ENCODE peak calls at places on chromosomes 16 and 17, in nine cellular contexts. M is HTR-8/SVneo; Z is GM23338; O is fibroblast of lung; T is stimulated activated CD4-positive, alpha-beta T cell treated with anti-CD3 and anti-CD28 coated beads, Interleukin-2, amount 100 ng/mL, for 4 hours; V is T-helper 17 cell; S is heart right ventricle; P is heart left ventricle; L is bronchial epithelial cell. U is an unnamed sample.

GRCh38 chr16:2803545-2804195 is 5.4 kb downstream of the PRSS41 start:
- DNase-seq in M (no peak), Z (no peak), O (no peak), T (no peak), V (no peak), S (no peak), P (no peak), L (no peak), U (no peak)

GRCh38 chr17:73389411-73389810 is 77.6 kb upstream of the CDC42EP4 start:
- DNase-seq in M (no peak), Z (no peak), O (no peak), T (no peak), V (no peak), S (no peak), P (no peak), L (no peak), U (no peak)

GRCh38 chr16:47064775-47065174 is 79.0 kb downstream of the NETO2 start:
- DNase-seq in M (no peak), Z (peak; percentile 14), O (no peak), T (no peak), V (no peak), S (no peak), P (no peak), L (no peak), U (no peak)

GRCh38 chr17:30336369-30337171 is 2.7 kb upstream of the TMIGD1 start:
- DNase-seq in M (peak; percentile 44), Z (peak; percentile 88), O (peak; percentile 36), T (peak; percentile 43), V (peak; percentile 54), S (peak; percentile 9), P (no peak), L (peak; percentile 68), U (no peak)

GRCh38 chr17:17507465-17508011 is 11.3 kb upstream of the RASD1 start:
- DNase-seq in M (no peak), Z (no peak), O (no peak), T (no peak), V (no peak), S (no peak), P (no peak), L (no peak), U (no peak)

GRCh38 chr16:76114681-76115080 is 162.5 kb upstream of the CNTNAP4 start:
- DNase-seq in M (no peak), Z (no peak), O (no peak), T (no peak), V (no peak), S (no peak), P (no peak), L (no peak), U (no peak)

GRCh38 chr16:81469710-81470481 is 25.3 kb downstream of the CMIP start:
- DNase-seq in M (no peak), Z (no peak), O (no peak), T (no peak), V (no peak), S (no peak), P (no peak), L (no peak), U (no peak)

GRCh38 chr17:58308985-58309917 is 19.3 kb downstream of the TSPOAP1 start:
- DNase-seq in M (no peak), Z (no peak), O (no peak), T (no peak), V (no peak), S (no peak), P (no peak), L (no peak), U (no peak)

GRCh38 chr16:74107795-74108610 is 188.6 kb upstream of the PSMD7 start:
- DNase-seq in M (peak; percentile 29), Z (peak; percentile 87), O (no peak), T (no peak), V (no peak), S (peak; percentile 13), P (no peak), L (peak; percentile 76), U (no peak)

GRCh38 chr17:36938566-36939058 is 1.3 kb downstream of the LHX1 start:
- DNase-seq in M (no peak), Z (no peak), O (no peak), T (no peak), V (no peak), S (no peak), P (no peak), L (no peak), U (no peak)

GRCh38 chr16:69481901-69482341 is 57.5 kb downstream of the CYB5B start:
- DNase-seq in M (no peak), Z (peak; percentile 47), O (peak; percentile 57), T (no peak), V (no peak), S (peak; percentile 89), P (peak; percentile 89), L (peak; percentile 72), U (peak; percentile 17)

GRCh38 chr16:50464325-50465290 is 83.6 kb upstream of the NKD1 start:
- DNase-seq in M (no peak), Z (peak; percentile 41), O (no peak), T (no peak), V (no peak), S (no peak), P (no peak), L (no peak), U (no peak)

GRCh38 chr16:12336158-12336557 is 359.6 kb downstream of the SNX29 start:
- DNase-seq in M (no peak), Z (no peak), O (no peak), T (no peak), V (no peak), S (peak; percentile 66), P (peak; percentile 43), L (no peak), U (no peak)

GRCh38 chr17:4565209-4566141 is 5.1 kb upstream of the GGT6 start:
- DNase-seq in M (peak; percentile 84), Z (peak; percentile 95), O (peak; percentile 68), T (no peak), V (no peak), S (peak; percentile 68), P (peak; percentile 57), L (peak; percentile 67), U (peak; percentile 16)

GRCh38 chr16:71339481-71340171 is 18.9 kb upstream of the CALB2 start:
- DNase-seq in M (no peak), Z (no peak), O (no peak), T (no peak), V (no peak), S (no peak), P (no peak), L (peak; percentile 90), U (no peak)

GRCh38 chr17:45222994-45223540 is 1.4 kb downstream of the FMNL1 start:
- DNase-seq in M (no peak), Z (no peak), O (no peak), T (no peak), V (no peak), S (no peak), P (no peak), L (no peak), U (no peak)

GRCh38 chr16:68281368-68282063 is 17.2 kb downstream of the SLC7A6 start:
- DNase-seq in M (no peak), Z (no peak), O (no peak), T (no peak), V (no peak), S (no peak), P (no peak), L (no peak), U (no peak)

GRCh38 chr17:4839965-4840892 is 7.1 kb downstream of the MINK1 start:
- DNase-seq in M (no peak), Z (no peak), O (no peak), T (no peak), V (no peak), S (no peak), P (no peak), L (no peak), U (no peak)

GRCh38 chr17:17412331-17412730 is 64.5 kb upstream of the MED9 start:
- DNase-seq in M (peak; percentile 51), Z (no peak), O (peak; percentile 84), T (no peak), V (no peak), S (no peak), P (no peak), L (peak; percentile 73), U (no peak)

GRCh38 chr17:30378191-30378796 is 433 bp upstream of the CPD start:
- DNase-seq in M (no peak), Z (peak; percentile 37), O (peak; percentile 23), T (peak; percentile 44), V (peak; percentile 41), S (peak; percentile 15), P (peak; percentile 38), L (no peak), U (no peak)